ENCODE peak calls at places on chromosomes 4 and X, in four cellular contexts. One of them, this sample, is unnamed.
A peak's percentile ranks its signal among the peaks of the same experiment; 100 is the strongest.

GRCh38 chr4:14887842-14888433 is 114.3 kb upstream of the CPEB2 start:
- DNase-seq in neural progenitor cell: no peak
- DNase-seq in HCT116: no peak
- DNase-seq in aorta: no peak
- DNase-seq in this sample: no peak

GRCh38 chr4:175509320-175509719 is 302.7 kb downstream of the GPM6A start:
- DNase-seq in neural progenitor cell: peak; percentile 39
- DNase-seq in HCT116: peak; percentile 42
- DNase-seq in aorta: no peak
- DNase-seq in this sample: no peak

GRCh38 chr4:169272265-169272886 is 1.6 kb upstream of the SH3RF1 start:
- DNase-seq in HCT116: no peak
- DNase-seq in aorta: no peak
- DNase-seq in neural progenitor cell: no peak
- DNase-seq in this sample: no peak

GRCh38 chr4:1050486-1051213 is 39.2 kb downstream of the FGFRL1 start:
- DNase-seq in HCT116: no peak
- DNase-seq in neural progenitor cell: peak; percentile 82
- DNase-seq in aorta: no peak
- DNase-seq in this sample: peak; percentile 75

GRCh38 chr4:146369446-146369845 is 152.3 kb downstream of the SLC10A7 start:
- DNase-seq in aorta: no peak
- DNase-seq in neural progenitor cell: no peak
- DNase-seq in HCT116: no peak
- DNase-seq in this sample: no peak

GRCh38 chrX:101409043-101409442 is 1.0 kb downstream of the HNRNPH2 start:
- DNase-seq in neural progenitor cell: no peak
- DNase-seq in aorta: no peak
- DNase-seq in HCT116: no peak
- DNase-seq in this sample: no peak

GRCh38 chrX:107857815-107858214 is 32.1 kb downstream of the MID2 start:
- DNase-seq in aorta: no peak
- DNase-seq in neural progenitor cell: no peak
- DNase-seq in HCT116: no peak
- DNase-seq in this sample: no peak

GRCh38 chrX:38941675-38942074 is 140.4 kb downstream of the MID1IP1 start:
- DNase-seq in neural progenitor cell: no peak
- DNase-seq in HCT116: no peak
- DNase-seq in aorta: no peak
- DNase-seq in this sample: no peak

GRCh38 chr4:164621886-164622521 is 131.9 kb upstream of the SMIM31 start:
- DNase-seq in aorta: no peak
- DNase-seq in HCT116: no peak
- DNase-seq in neural progenitor cell: no peak
- DNase-seq in this sample: no peak

GRCh38 chr4:9988349-9988748 is 32.9 kb downstream of the SLC2A9 start:
- DNase-seq in neural progenitor cell: no peak
- DNase-seq in HCT116: no peak
- DNase-seq in aorta: no peak
- DNase-seq in this sample: no peak

GRCh38 chr4:7687796-7688195 is 251.9 kb downstream of the AFAP1 start:
- DNase-seq in HCT116: no peak
- DNase-seq in neural progenitor cell: no peak
- DNase-seq in aorta: no peak
- DNase-seq in this sample: no peak

GRCh38 chrX:109839694-109840358 is 106.8 kb upstream of the ACSL4 start:
- DNase-seq in aorta: no peak
- DNase-seq in neural progenitor cell: peak; percentile 52
- DNase-seq in HCT116: peak; percentile 10
- DNase-seq in this sample: peak; percentile 40

GRCh38 chr4:18209448-18209847 is 187.9 kb upstream of the LCORL start:
- DNase-seq in neural progenitor cell: no peak
- DNase-seq in aorta: no peak
- DNase-seq in HCT116: no peak
- DNase-seq in this sample: no peak

GRCh38 chrX:31331928-31332327 is 260.1 kb upstream of the FTHL17 start:
- DNase-seq in neural progenitor cell: no peak
- DNase-seq in HCT116: no peak
- DNase-seq in aorta: no peak
- DNase-seq in this sample: no peak

GRCh38 chrX:133497356-133497755 is 82.1 kb upstream of the GPC4 start:
- DNase-seq in HCT116: no peak
- DNase-seq in aorta: no peak
- DNase-seq in neural progenitor cell: no peak
- DNase-seq in this sample: no peak

GRCh38 chr4:8732092-8732491 is 139.5 kb downstream of the CPZ start:
- DNase-seq in neural progenitor cell: no peak
- DNase-seq in aorta: no peak
- DNase-seq in HCT116: no peak
- DNase-seq in this sample: no peak

GRCh38 chr4:153248641-153249198 is 44.5 kb downstream of the TRIM2 start:
- DNase-seq in aorta: no peak
- DNase-seq in HCT116: no peak
- DNase-seq in neural progenitor cell: no peak
- DNase-seq in this sample: peak; percentile 50

GRCh38 chr4:78529569-78530209 is 21.9 kb upstream of the ANXA3 start:
- DNase-seq in HCT116: no peak
- DNase-seq in neural progenitor cell: no peak
- DNase-seq in aorta: no peak
- DNase-seq in this sample: no peak

GRCh38 chr4:3037957-3038451 is 36.3 kb downstream of the HTT-AS start:
- DNase-seq in HCT116: no peak
- DNase-seq in neural progenitor cell: no peak
- DNase-seq in aorta: peak; percentile 78
- DNase-seq in this sample: peak; percentile 90

GRCh38 chr4:156933633-156934258 is 37.9 kb downstream of the PDGFC start:
- DNase-seq in HCT116: peak; percentile 32
- DNase-seq in neural progenitor cell: no peak
- DNase-seq in aorta: no peak
- DNase-seq in this sample: no peak

GRCh38 chr4:8818063-8818881 is 53.4 kb downstream of the HMX1 start:
- DNase-seq in HCT116: no peak
- DNase-seq in aorta: peak; percentile 63
- DNase-seq in neural progenitor cell: peak; percentile 13
- DNase-seq in this sample: no peak

GRCh38 chr4:110619001-110619350 is 3.9 kb downstream of the PITX2 start:
- DNase-seq in HCT116: no peak
- DNase-seq in aorta: no peak
- DNase-seq in neural progenitor cell: no peak
- DNase-seq in this sample: no peak

DNA sequence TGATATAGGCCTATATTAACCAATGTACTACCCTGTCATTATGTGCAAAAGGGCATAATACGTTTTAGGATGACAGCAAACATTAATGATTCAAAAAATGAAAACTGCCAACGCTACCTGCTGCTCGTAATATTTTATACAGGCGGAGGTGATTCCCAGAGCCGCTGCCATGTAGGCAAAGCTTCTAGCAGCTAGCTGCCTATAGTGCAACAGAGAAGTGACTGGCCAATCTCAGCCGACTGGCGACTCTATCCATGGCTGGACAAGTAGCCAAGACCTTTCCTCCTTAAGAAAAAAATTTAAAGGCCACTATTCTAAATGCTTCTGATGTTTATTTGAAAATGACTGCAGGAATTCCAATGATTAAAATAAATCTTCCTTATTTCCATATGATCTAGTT is 1.9 kb downstream of the PPARGC1A start:
- DNase-seq in neural progenitor cell: no peak
- DNase-seq in HCT116: no peak
- DNase-seq in aorta: no peak
- DNase-seq in this sample: peak; percentile 57
- H3K4me3 ChIP-seq in neural progenitor cell: no peak overlapping the region
- H3K4me3 ChIP-seq in HCT116: no peak overlapping the region
- H3K4me3 ChIP-seq in aorta: no peak overlapping the region
- H3K4me3 ChIP-seq in this sample: peak overlapping the region; percentile 94

DNA sequence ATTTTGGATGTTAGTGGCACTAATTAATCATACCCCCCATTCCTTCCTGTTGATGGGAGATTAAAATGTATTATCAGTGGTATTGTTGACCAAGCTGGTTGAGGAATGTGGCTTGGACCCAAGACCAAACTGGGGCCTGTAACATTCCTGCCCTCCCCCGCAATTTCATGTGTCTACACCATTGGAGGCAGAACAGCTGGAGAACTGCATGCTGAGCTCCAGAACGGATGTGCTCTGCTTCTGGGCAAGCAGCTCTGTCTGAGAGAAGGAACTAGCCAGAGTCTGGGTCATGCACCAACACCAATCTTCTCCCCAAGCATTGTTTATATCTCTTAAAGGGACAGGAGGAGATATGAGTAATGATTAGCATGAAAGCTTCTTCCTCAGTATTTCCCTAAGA is 185.5 kb downstream of the CEP135 start:
- DNase-seq in aorta: no peak
- DNase-seq in neural progenitor cell: peak; percentile 26
- DNase-seq in HCT116: no peak
- DNase-seq in this sample: peak; percentile 55
- H3K27ac ChIP-seq in aorta: no peak overlapping the region
- H3K27ac ChIP-seq in neural progenitor cell: no peak overlapping the region
- H3K27ac ChIP-seq in HCT116: peak overlapping the region; percentile 37
- H3K27ac ChIP-seq in this sample: no peak overlapping the region

DNA sequence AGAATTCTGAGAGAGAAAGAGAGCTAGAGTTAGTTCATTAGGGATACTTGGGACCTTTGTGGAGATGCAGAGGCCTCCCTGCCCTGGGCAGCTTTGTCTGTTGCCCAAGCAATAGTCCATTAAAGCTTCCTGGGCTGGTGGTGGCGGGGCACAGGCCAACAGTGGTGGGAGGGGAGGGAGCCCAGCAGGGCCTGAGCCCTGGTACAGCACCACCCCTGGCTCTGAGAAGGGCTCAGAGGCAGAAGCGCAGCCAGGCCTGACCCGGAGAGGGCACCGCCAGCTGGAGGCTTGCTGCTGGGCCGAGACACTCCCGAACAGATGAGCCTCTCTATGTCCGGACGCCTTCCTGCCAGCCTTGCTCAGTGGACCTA is 65.3 kb downstream of the EFNB1 start:
- DNase-seq in aorta: peak; percentile 75
- DNase-seq in HCT116: no peak
- DNase-seq in neural progenitor cell: no peak
- DNase-seq in this sample: no peak
- H3K4me3 ChIP-seq in aorta: no peak overlapping the region
- H3K4me3 ChIP-seq in HCT116: no peak overlapping the region
- H3K4me3 ChIP-seq in neural progenitor cell: no peak overlapping the region
- H3K4me3 ChIP-seq in this sample: no peak overlapping the region

GRCh38 chrX:21973321-21974010 is 33.0 kb downstream of the SMS start:
- DNase-seq in aorta: no peak
- DNase-seq in neural progenitor cell: no peak
- DNase-seq in HCT116: no peak
- DNase-seq in this sample: no peak
- H3K27ac ChIP-seq in aorta: no peak overlapping the region
- H3K27ac ChIP-seq in neural progenitor cell: no peak overlapping the region
- H3K27ac ChIP-seq in HCT116: no peak overlapping the region
- H3K27ac ChIP-seq in this sample: no peak overlapping the region

GRCh38 chr4:91267543-91267942 is 1036.2 kb upstream of the GRID2 start:
- DNase-seq in HCT116: no peak
- DNase-seq in neural progenitor cell: no peak
- DNase-seq in aorta: no peak
- DNase-seq in this sample: no peak
- H3K4me3 ChIP-seq in HCT116: no peak overlapping the region
- H3K4me3 ChIP-seq in neural progenitor cell: no peak overlapping the region
- H3K4me3 ChIP-seq in aorta: no peak overlapping the region
- H3K4me3 ChIP-seq in this sample: no peak overlapping the region

DNA sequence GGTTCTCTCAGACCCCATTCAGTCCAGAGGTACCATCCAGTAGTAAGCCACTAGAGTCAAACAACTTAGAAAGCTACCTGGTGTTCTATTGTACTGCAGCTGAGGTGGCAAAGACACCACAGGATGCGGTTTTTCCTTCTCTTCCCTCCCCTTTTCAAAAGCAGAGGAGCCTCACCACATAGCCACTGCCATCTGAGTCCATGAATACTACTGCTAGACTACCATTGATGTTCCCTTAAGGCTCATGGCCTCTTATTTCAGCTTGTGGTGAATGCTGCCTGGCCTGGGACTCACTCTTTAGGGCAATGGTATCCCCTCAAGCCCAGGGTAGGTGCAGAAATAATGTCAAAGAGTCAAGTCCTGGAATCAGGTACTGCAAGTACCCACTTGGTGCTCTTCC is 41.8 kb upstream of the KLHL4 start:
- DNase-seq in aorta: no peak
- DNase-seq in HCT116: no peak
- DNase-seq in neural progenitor cell: no peak
- DNase-seq in this sample: no peak
- H3K27ac ChIP-seq in aorta: no peak overlapping the region
- H3K27ac ChIP-seq in HCT116: no peak overlapping the region
- H3K27ac ChIP-seq in neural progenitor cell: no peak overlapping the region
- H3K27ac ChIP-seq in this sample: no peak overlapping the region

DNA sequence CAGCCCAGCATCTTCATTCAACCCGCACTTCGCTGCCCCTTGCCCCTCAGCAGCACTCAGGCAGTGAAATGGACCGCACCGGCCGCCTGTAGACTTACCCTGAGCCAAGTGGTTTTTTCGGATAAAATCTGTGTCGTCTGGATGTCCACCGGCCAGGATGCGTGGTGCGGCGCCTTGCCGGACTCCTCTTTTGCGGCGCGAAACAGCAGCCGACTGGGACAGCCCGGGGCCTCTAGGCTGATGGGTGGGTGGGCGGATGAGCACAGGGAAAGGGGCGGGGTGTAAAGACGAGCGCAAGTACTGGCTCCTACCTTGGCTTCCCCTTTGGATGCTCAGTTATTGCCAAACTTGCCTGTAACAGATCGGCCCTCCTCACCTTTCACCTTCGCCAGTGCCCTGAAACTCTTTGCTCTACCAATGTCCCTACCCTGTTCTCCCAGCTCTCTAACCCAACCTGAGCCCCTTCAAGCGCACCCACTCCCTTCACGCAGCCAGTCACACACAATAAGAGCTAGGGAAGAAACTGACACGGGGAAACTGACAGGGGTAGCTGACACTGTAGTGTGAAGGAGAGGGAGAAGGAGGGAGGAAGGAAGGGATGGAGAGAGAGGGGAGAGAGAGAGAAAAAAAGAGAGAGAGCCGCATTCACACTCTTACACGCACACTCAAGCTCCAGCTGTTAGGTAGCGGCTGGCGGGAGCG is 644 bp downstream of the TRPC5 start:
- DNase-seq in HCT116: no peak
- DNase-seq in aorta: peak; percentile 64
- DNase-seq in neural progenitor cell: peak; percentile 67
- DNase-seq in this sample: no peak
- H3K4me3 ChIP-seq in HCT116: no peak overlapping the region
- H3K4me3 ChIP-seq in aorta: no peak overlapping the region
- H3K4me3 ChIP-seq in neural progenitor cell: peak overlapping the region; percentile 71
- H3K4me3 ChIP-seq in this sample: peak overlapping the region; percentile 39